ENCODE peak calls at places on chromosomes 13 and 19, in five cellular contexts. A, D, K, I and E are unnamed samples.

GRCh38 chr19:48989701-48990291 is 3.3 kb downstream of the GYS1 start:
- DNase-seq in A (no peak), D (no peak), K (no peak), I (no peak), E (no peak)

GRCh38 chr13:49499889-49500660 is 4.3 kb downstream of the PHF11 start:
- DNase-seq in A (peak), D (no peak), K (no peak), I (no peak), E (peak)

GRCh38 chr19:35142531-35143230 is 374 bp upstream of the FXYD7 start:
- DNase-seq in A (no peak), D (peak), K (peak), I (peak), E (peak)

GRCh38 chr19:41352609-41353465 is 885 bp downstream of the TGFB1 start:
- DNase-seq in A (peak), D (peak), K (peak), I (peak), E (peak)

GRCh38 chr13:96632536-96633320 is 361.5 kb downstream of the OXGR1 start:
- DNase-seq in A (no peak), D (no peak), K (no peak), I (no peak), E (no peak)

GRCh38 chr13:58024103-58024502 is 392.6 kb downstream of the PCDH17 start:
- DNase-seq in A (no peak), D (no peak), K (no peak), I (no peak), E (no peak)

GRCh38 chr13:43006893-43007631 is 15.0 kb upstream of the EPSTI1 start:
- DNase-seq in A (peak), D (no peak), K (no peak), I (no peak), E (no peak)

GRCh38 chr13:101618440-101619187 is 166.1 kb downstream of the ITGBL1 start:
- DNase-seq in A (no peak), D (no peak), K (no peak), I (no peak), E (no peak)

GRCh38 chr13:89568746-89569145 is 1778.7 kb upstream of the MIR17HG start:
- DNase-seq in A (no peak), D (no peak), K (no peak), I (no peak), E (no peak)

GRCh38 chr19:37983153-37983552 is 76.1 kb downstream of the SIPA1L3 start:
- DNase-seq in A (no peak), D (no peak), K (no peak), I (no peak), E (no peak)

GRCh38 chr13:55000043-55000442 is 1971.4 kb downstream of the OLFM4 start:
- DNase-seq in A (no peak), D (no peak), K (no peak), I (no peak), E (no peak)

GRCh38 chr13:23652909-23653726 is 82.9 kb downstream of the TNFRSF19 start:
- DNase-seq in A (no peak), D (no peak), K (no peak), I (no peak), E (no peak)

GRCh38 chr13:108346376-108346775 is 76.9 kb downstream of the TNFSF13B start:
- DNase-seq in A (no peak), D (peak), K (no peak), I (no peak), E (no peak)

GRCh38 chr19:23071087-23071511 is 45.7 kb upstream of the ZNF730 start:
- DNase-seq in A (no peak), D (no peak), K (no peak), I (peak), E (peak)

GRCh38 chr19:45884682-45885555 is 1.0 kb downstream of the IRF2BP1 start:
- DNase-seq in A (no peak), D (no peak), K (peak), I (peak), E (peak)

GRCh38 chr19:14661372-14661924 is 13.2 kb downstream of the ADGRE3 start:
- DNase-seq in A (no peak), D (no peak), K (no peak), I (no peak), E (no peak)

GRCh38 chr19:38202504-38202903 is 21.5 kb downstream of the DPF1 start:
- DNase-seq in A (no peak), D (no peak), K (no peak), I (no peak), E (no peak)

GRCh38 chr19:292281-292884 is 1.2 kb upstream of the PLPP2 start:
- DNase-seq in A (no peak), D (no peak), K (peak), I (no peak), E (no peak)

GRCh38 chr19:12792048-12792852 is 964 bp downstream of the JUNB start:
- DNase-seq in A (peak), D (peak), K (peak), I (no peak), E (peak)

GRCh38 chr19:12794936-12795335 is 3.6 kb downstream of the JUNB start:
- DNase-seq in A (no peak), D (no peak), K (no peak), I (no peak), E (no peak)

GRCh38 chr19:12794196-12794921 is 3.1 kb downstream of the JUNB start:
- DNase-seq in A (no peak), D (no peak), K (no peak), I (no peak), E (no peak)

GRCh38 chr19:12792853-12793289 is 1.6 kb downstream of the JUNB start:
- DNase-seq in A (no peak), D (no peak), K (no peak), I (no peak), E (no peak)

GRCh38 chr19:12793290-12794195 is 2.3 kb downstream of the JUNB start:
- DNase-seq in A (peak), D (peak), K (peak), I (peak), E (peak)
- TF ChIP-seq CTCF in A (no peak), D (no peak), K (no peak), I (no peak), E (peak)

GRCh38 chr19:42857544-42857867 is 22.0 kb downstream of the PSG1 start:
- DNase-seq in A (no peak), D (no peak), K (no peak), I (no peak), E (no peak)
- TF ChIP-seq CTCF in A (no peak), D (no peak), K (no peak), I (no peak), E (no peak)

GRCh38 chr13:44690376-44690775 is 114.2 kb upstream of the TSC22D1 start:
- DNase-seq in A (no peak), D (no peak), K (no peak), I (no peak), E (no peak)
- TF ChIP-seq CTCF in A (no peak), D (no peak), K (no peak), I (no peak), E (no peak)

GRCh38 chr19:17581211-17581874 is 25.9 kb downstream of the COLGALT1 start:
- DNase-seq in A (no peak), D (no peak), K (no peak), I (no peak), E (no peak)

GRCh38 chr19:17579523-17580244 is 24.2 kb downstream of the COLGALT1 start:
- DNase-seq in A (peak), D (no peak), K (no peak), I (peak), E (peak)

GRCh38 chr19:17577698-17578097 is 22.2 kb downstream of the COLGALT1 start:
- DNase-seq in A (no peak), D (no peak), K (no peak), I (no peak), E (no peak)

GRCh38 chr19:17582613-17583012 is 27.2 kb downstream of the COLGALT1 start:
- DNase-seq in A (no peak), D (no peak), K (no peak), I (peak), E (no peak)

DNA sequence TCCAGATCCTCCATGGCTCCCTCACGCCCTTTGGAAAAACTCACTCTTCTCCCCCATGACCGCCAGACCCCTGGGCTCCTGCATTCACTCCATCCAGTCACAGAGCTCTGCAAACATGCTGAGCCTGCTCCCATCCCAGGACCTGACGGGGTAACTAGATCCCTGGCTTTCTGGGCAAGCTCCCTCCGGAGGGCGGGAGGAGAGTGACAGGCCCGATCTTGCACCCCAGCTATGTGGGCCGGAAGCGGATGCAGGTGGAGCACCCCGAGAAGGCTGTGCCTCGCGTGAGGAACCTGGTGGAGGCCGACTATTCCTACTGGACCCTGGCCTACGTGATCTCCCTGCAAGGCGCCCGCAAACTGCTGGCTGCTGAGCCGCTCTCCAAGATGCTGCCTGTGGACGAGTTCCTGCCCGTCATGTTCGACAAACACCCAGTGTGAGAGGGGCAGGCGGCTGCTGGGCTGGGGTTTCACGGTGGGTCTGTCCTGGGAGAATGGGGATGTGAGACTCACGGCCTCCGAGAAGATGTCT is 25.1 kb downstream of the COLGALT1 start:
- DNase-seq in A (no peak), D (no peak), K (no peak), I (peak), E (no peak)
- TF ChIP-seq CTCF in A (no peak), D (no peak), K (no peak), I (no peak), E (no peak)

GRCh38 chr13:38635030-38635429 is 51.8 kb upstream of the FREM2 start:
- DNase-seq in A (no peak), D (no peak), K (no peak), I (no peak), E (no peak)
- TF ChIP-seq CTCF in A (no peak), D (no peak), K (no peak), I (no peak), E (no peak)

GRCh38 chr19:53883741-53884140 is 1.7 kb downstream of the PRKCG start:
- DNase-seq in A (no peak), D (no peak), K (no peak), I (no peak), E (no peak)

GRCh38 chr19:53881482-53882390 is at the start of gene PRKCG:
- DNase-seq in A (peak), D (peak), K (peak), I (peak), E (peak)

GRCh38 chr19:53883231-53883661 is 1.2 kb downstream of the PRKCG start:
- DNase-seq in A (no peak), D (no peak), K (no peak), I (peak), E (no peak)

GRCh38 chr19:53880716-53881481 is 1.1 kb upstream of the PRKCG start:
- DNase-seq in A (no peak), D (no peak), K (no peak), I (no peak), E (no peak)

GRCh38 chr19:53882391-53883050 is 524 bp downstream of the PRKCG start:
- DNase-seq in A (no peak), D (no peak), K (no peak), I (no peak), E (no peak)
- TF ChIP-seq CTCF in A (no peak), D (no peak), K (no peak), I (peak), E (no peak)